ENCODE peak calls at places on chromosomes 11 and 22, in four cellular contexts. One of them, this sample, is unnamed.
A peak's percentile ranks its signal among the peaks of the same experiment; 100 is the strongest.

GRCh38 chr22:47091921-47092700 is 329.7 kb downstream of the TBC1D22A start:
- DNase-seq in T-helper 2 cell: no peak
- DNase-seq in activated CD4-positive, alpha-beta memory T cell treated with anti-CD3 and anti-CD28 coated beads for 36 hours: no peak
- DNase-seq in OCI-M1: no peak
- DNase-seq in this sample: no peak

GRCh38 chr11:116890193-116890592 is 52.8 kb upstream of the APOA1 start:
- DNase-seq in T-helper 2 cell: peak; percentile 62
- DNase-seq in activated CD4-positive, alpha-beta memory T cell treated with anti-CD3 and anti-CD28 coated beads for 36 hours: peak; percentile 57
- DNase-seq in OCI-M1: no peak
- DNase-seq in this sample: no peak

GRCh38 chr11:10770626-10771254 is 19.7 kb downstream of the CTR9 start:
- DNase-seq in T-helper 2 cell: no peak
- DNase-seq in activated CD4-positive, alpha-beta memory T cell treated with anti-CD3 and anti-CD28 coated beads for 36 hours: peak; percentile 41
- DNase-seq in OCI-M1: peak; percentile 76
- DNase-seq in this sample: no peak

GRCh38 chr11:106695506-106695905 is 322.8 kb downstream of the GUCY1A2 start:
- DNase-seq in activated CD4-positive, alpha-beta memory T cell treated with anti-CD3 and anti-CD28 coated beads for 36 hours: no peak
- DNase-seq in T-helper 2 cell: no peak
- DNase-seq in OCI-M1: no peak
- DNase-seq in this sample: no peak

GRCh38 chr11:108562746-108563581 is 30.6 kb downstream of the EXPH5 start:
- DNase-seq in T-helper 2 cell: no peak
- DNase-seq in activated CD4-positive, alpha-beta memory T cell treated with anti-CD3 and anti-CD28 coated beads for 36 hours: no peak
- DNase-seq in OCI-M1: no peak
- DNase-seq in this sample: no peak

GRCh38 chr11:125165664-125166346 is 1.3 kb downstream of the PKNOX2 start:
- DNase-seq in OCI-M1: no peak
- DNase-seq in T-helper 2 cell: no peak
- DNase-seq in activated CD4-positive, alpha-beta memory T cell treated with anti-CD3 and anti-CD28 coated beads for 36 hours: no peak
- DNase-seq in this sample: no peak

GRCh38 chr22:33255781-33256180 is 197.6 kb upstream of the SYN3 start:
- DNase-seq in T-helper 2 cell: no peak
- DNase-seq in OCI-M1: no peak
- DNase-seq in activated CD4-positive, alpha-beta memory T cell treated with anti-CD3 and anti-CD28 coated beads for 36 hours: no peak
- DNase-seq in this sample: no peak

GRCh38 chr11:109423860-109424190 is 1.8 kb downstream of the C11orf87 start:
- DNase-seq in OCI-M1: no peak
- DNase-seq in activated CD4-positive, alpha-beta memory T cell treated with anti-CD3 and anti-CD28 coated beads for 36 hours: no peak
- DNase-seq in T-helper 2 cell: no peak
- DNase-seq in this sample: no peak

GRCh38 chr11:13207270-13207664 is 70.3 kb upstream of the BMAL1 start:
- DNase-seq in T-helper 2 cell: no peak
- DNase-seq in activated CD4-positive, alpha-beta memory T cell treated with anti-CD3 and anti-CD28 coated beads for 36 hours: no peak
- DNase-seq in OCI-M1: peak; percentile 43
- DNase-seq in this sample: no peak

GRCh38 chr11:91876746-91877145 is 347.9 kb upstream of the FAT3 start:
- DNase-seq in T-helper 2 cell: no peak
- DNase-seq in OCI-M1: no peak
- DNase-seq in activated CD4-positive, alpha-beta memory T cell treated with anti-CD3 and anti-CD28 coated beads for 36 hours: no peak
- DNase-seq in this sample: no peak

GRCh38 chr22:29994027-29994715 is 86.1 kb upstream of the HORMAD2 start:
- DNase-seq in activated CD4-positive, alpha-beta memory T cell treated with anti-CD3 and anti-CD28 coated beads for 36 hours: no peak
- DNase-seq in T-helper 2 cell: no peak
- DNase-seq in OCI-M1: peak; percentile 71
- DNase-seq in this sample: no peak

GRCh38 chr11:71112454-71112853 is 139.9 kb downstream of the SHANK2 start:
- DNase-seq in OCI-M1: no peak
- DNase-seq in activated CD4-positive, alpha-beta memory T cell treated with anti-CD3 and anti-CD28 coated beads for 36 hours: no peak
- DNase-seq in T-helper 2 cell: no peak
- DNase-seq in this sample: no peak

GRCh38 chr11:67468056-67468455 is 995 bp downstream of the TMEM134 start:
- DNase-seq in OCI-M1: no peak
- DNase-seq in T-helper 2 cell: no peak
- DNase-seq in activated CD4-positive, alpha-beta memory T cell treated with anti-CD3 and anti-CD28 coated beads for 36 hours: peak; percentile 61
- DNase-seq in this sample: no peak

GRCh38 chr11:64206457-64207246 is at the start of gene FERMT3:
- DNase-seq in OCI-M1: peak; percentile 80
- DNase-seq in activated CD4-positive, alpha-beta memory T cell treated with anti-CD3 and anti-CD28 coated beads for 36 hours: peak; percentile 88
- DNase-seq in T-helper 2 cell: peak; percentile 93
- DNase-seq in this sample: peak; percentile 54

GRCh38 chr11:134866981-134867675 is 455.1 kb upstream of the B3GAT1 start:
- DNase-seq in OCI-M1: no peak
- DNase-seq in activated CD4-positive, alpha-beta memory T cell treated with anti-CD3 and anti-CD28 coated beads for 36 hours: no peak
- DNase-seq in T-helper 2 cell: no peak
- DNase-seq in this sample: no peak

GRCh38 chr11:119634301-119634700 is 94.7 kb downstream of the NECTIN1 start:
- DNase-seq in OCI-M1: no peak
- DNase-seq in T-helper 2 cell: no peak
- DNase-seq in activated CD4-positive, alpha-beta memory T cell treated with anti-CD3 and anti-CD28 coated beads for 36 hours: no peak
- DNase-seq in this sample: no peak

GRCh38 chr11:28756977-28757376 is 648.8 kb downstream of the METTL15 start:
- DNase-seq in T-helper 2 cell: no peak
- DNase-seq in OCI-M1: no peak
- DNase-seq in activated CD4-positive, alpha-beta memory T cell treated with anti-CD3 and anti-CD28 coated beads for 36 hours: no peak
- DNase-seq in this sample: no peak

GRCh38 chr11:10026514-10026913 is 267.5 kb downstream of the SBF2 start:
- DNase-seq in activated CD4-positive, alpha-beta memory T cell treated with anti-CD3 and anti-CD28 coated beads for 36 hours: no peak
- DNase-seq in OCI-M1: no peak
- DNase-seq in T-helper 2 cell: no peak
- DNase-seq in this sample: no peak

GRCh38 chr11:9180784-9181183 is 84.4 kb downstream of the DENND5A start:
- DNase-seq in OCI-M1: no peak
- DNase-seq in activated CD4-positive, alpha-beta memory T cell treated with anti-CD3 and anti-CD28 coated beads for 36 hours: no peak
- DNase-seq in T-helper 2 cell: no peak
- DNase-seq in this sample: no peak

This sample was measured in T follicular helper cell.